ENCODE peak calls at places on chromosomes 3 and 15, in eight cellular contexts. P is GM23338, H is Panc1, I is endothelial cell of umbilical vein, A is vagina, O is H1, Q is upper lobe of left lung, D is transverse colon. E is an unnamed sample.

GRCh38 chr3:66593978-66594377 is 93.2 kb upstream of the LRIG1 start:
- DNase-seq in O (no peak), H (peak), D (no peak), P (no peak), Q (no peak), I (no peak), A (no peak), E (no peak)

GRCh38 chr15:60932051-60932915 is 296.8 kb downstream of the RORA start:
- DNase-seq in D (no peak), O (no peak), A (no peak), H (no peak), I (no peak), Q (no peak), P (peak), E (no peak)

GRCh38 chr15:37902126-37902525 is 32.3 kb upstream of the TMCO5A start:
- DNase-seq in D (no peak), H (no peak), Q (no peak), P (no peak), I (no peak), O (no peak), A (no peak), E (no peak)

GRCh38 chr3:104578558-104578957 is 788.2 kb upstream of the ALCAM start:
- DNase-seq in P (peak), A (no peak), Q (no peak), I (no peak), O (no peak), D (no peak), H (no peak), E (no peak)

GRCh38 chr3:120410541-120410940 is 40.3 kb downstream of the FSTL1 start:
- DNase-seq in H (no peak), D (no peak), I (peak), Q (no peak), O (no peak), P (no peak), A (no peak), E (no peak)

GRCh38 chr3:23867400-23867799 is 49.4 kb downstream of the NKIRAS1 start:
- DNase-seq in O (no peak), P (no peak), H (no peak), I (peak), A (no peak), D (no peak), Q (no peak), E (no peak)

GRCh38 chr3:60708191-60708975 is 542.9 kb downstream of the FHIT start:
- DNase-seq in A (no peak), D (no peak), Q (no peak), P (no peak), H (no peak), O (no peak), I (no peak), E (no peak)

GRCh38 chr3:38153986-38154608 is 11.2 kb upstream of the OXSR1 start:
- DNase-seq in H (no peak), A (peak), P (no peak), O (no peak), D (no peak), Q (no peak), I (no peak), E (no peak)

GRCh38 chr3:77602722-77603121 is 562.8 kb downstream of the ROBO2 start:
- DNase-seq in D (no peak), O (no peak), I (no peak), P (no peak), Q (no peak), A (no peak), H (no peak), E (no peak)

GRCh38 chr15:40098489-40099261 is 10.0 kb downstream of the BMF start:
- DNase-seq in P (peak), Q (peak), D (peak), A (peak), I (peak), O (no peak), H (peak), E (peak)

DNA sequence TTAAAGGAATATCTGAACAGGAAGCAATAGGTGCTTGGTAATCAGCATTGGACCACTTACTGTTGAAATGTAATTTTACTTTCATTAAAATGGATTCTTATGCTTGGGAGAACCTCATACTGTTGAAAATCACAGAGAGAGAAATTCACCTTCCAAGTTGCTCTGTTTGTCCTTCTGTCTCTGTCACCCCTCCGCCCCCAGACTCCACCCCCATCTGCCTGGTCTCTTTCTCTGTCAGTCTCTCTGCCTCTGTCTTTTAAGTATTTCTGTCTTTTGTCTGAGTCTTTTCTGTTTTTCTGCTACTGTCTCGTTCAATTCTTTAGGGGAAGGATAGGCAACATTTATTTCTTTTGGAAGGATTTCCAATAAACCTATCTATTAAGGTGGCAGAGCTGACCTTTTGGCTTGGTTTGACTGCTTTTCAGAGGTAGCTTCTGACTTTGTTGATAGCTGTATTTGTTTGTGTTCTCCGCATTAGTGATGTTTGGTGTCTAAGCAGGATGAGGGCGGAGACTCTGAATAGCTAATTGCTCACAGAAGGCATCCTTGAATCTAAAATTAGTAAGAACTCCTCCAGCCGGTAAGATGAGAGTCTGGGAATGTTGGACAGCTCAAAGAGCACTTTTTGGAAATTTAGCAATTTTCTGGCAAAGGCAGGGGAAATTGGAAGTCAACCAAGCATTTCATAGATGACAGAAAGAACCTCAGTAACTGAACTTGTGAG is 174.2 kb downstream of the KLHL25 start:
- DNase-seq in D (no peak), A (no peak), O (no peak), Q (no peak), I (peak), H (no peak), P (no peak), E (no peak)
- TF ChIP-seq POLR2AphosphoS5 in D (peak), A (peak), O (no peak), Q (no peak), I (no peak), H (no peak), P (no peak), E (peak)

GRCh38 chr3:129616291-129616690 is 9.8 kb upstream of the PLXND1 start:
- DNase-seq in Q (no peak), O (no peak), P (no peak), A (no peak), H (no peak), D (no peak), I (no peak), E (peak)

GRCh38 chr3:129615751-129616281 is 9.3 kb upstream of the PLXND1 start:
- DNase-seq in H (no peak), Q (no peak), P (no peak), O (no peak), D (no peak), A (no peak), I (no peak), E (peak)

GRCh38 chr3:129618186-129618820 is 11.8 kb upstream of the PLXND1 start:
- DNase-seq in I (no peak), O (no peak), P (no peak), Q (no peak), H (no peak), A (no peak), D (no peak), E (peak)

GRCh38 chr3:129617381-129618185 is 11.1 kb upstream of the PLXND1 start:
- DNase-seq in A (no peak), P (no peak), H (no peak), O (no peak), I (no peak), D (no peak), Q (no peak), E (peak)

DNA sequence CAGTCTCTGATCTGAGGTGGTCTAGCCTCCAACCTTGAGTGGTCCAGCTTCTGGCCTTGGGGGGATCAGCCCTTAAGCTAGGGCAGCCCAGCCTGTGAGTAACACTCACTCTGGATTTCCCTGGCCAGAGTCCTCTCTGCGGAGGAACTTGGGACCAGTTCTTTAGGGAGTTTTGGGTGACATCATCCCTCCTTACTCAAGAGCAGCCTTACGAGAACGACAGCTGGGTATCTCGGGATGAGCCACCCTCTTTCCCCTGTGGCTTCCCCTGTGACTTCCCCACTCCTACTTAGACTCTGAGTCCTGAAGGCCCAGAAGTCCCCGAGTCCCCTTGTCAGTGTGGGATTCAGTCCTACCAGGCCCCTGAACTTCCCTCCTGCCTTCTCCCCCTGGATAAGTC is 10.2 kb upstream of the PLXND1 start:
- DNase-seq in D (no peak), Q (no peak), H (no peak), O (no peak), I (no peak), A (no peak), P (no peak), E (peak)
- H3K27ac ChIP-seq in D (peak), Q (peak), H (no peak), O (no peak), I (no peak), A (peak), P (no peak), E (peak)

GRCh38 chr3:45186871-45187270 is 39.2 kb downstream of the TMEM158 start:
- DNase-seq in H (no peak), I (no peak), A (no peak), O (no peak), D (no peak), P (no peak), Q (no peak), E (peak)
- TF ChIP-seq POLR2AphosphoS5 in H (no peak), I (no peak), A (no peak), O (no peak), D (no peak), P (no peak), Q (no peak), E (no peak)

GRCh38 chr3:115469649-115470048 is 153.7 kb upstream of the GAP43 start:
- DNase-seq in Q (no peak), H (no peak), A (no peak), P (no peak), O (no peak), I (peak), D (no peak), E (no peak)

DNA sequence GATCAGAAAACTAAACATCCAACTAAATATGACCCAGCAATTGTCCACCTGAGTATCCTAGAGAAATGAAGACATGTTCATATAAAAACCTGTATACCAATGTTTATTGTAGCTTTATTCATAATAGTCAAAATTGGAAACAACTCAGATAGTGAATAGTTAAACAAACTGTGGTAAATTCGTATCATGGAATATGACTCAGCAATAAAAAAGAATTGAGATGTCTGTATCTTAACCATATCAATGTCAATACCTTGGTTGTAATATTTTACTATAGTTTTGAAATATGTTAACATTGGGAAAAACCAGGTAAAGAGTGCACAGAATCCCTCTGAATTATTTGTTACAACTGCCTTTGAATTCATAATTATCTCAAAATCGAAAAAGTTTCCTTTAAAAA is 159.3 kb upstream of the GAP43 start:
- DNase-seq in A (no peak), O (no peak), I (no peak), P (no peak), D (no peak), Q (no peak), H (no peak), E (no peak)
- H3K27ac ChIP-seq in A (no peak), O (no peak), I (no peak), P (no peak), D (no peak), Q (no peak), H (no peak), E (no peak)

GRCh38 chr3:70543493-70543892 is 231.1 kb upstream of the MDFIC2 start:
- DNase-seq in P (no peak), Q (peak), D (no peak), A (no peak), I (no peak), H (no peak), O (no peak), E (no peak)

GRCh38 chr3:70539908-70540307 is 227.5 kb upstream of the MDFIC2 start:
- DNase-seq in H (no peak), A (no peak), D (no peak), O (no peak), P (no peak), I (no peak), Q (no peak), E (no peak)
- TF ChIP-seq POLR2AphosphoS5 in H (no peak), A (no peak), D (no peak), O (no peak), P (no peak), I (no peak), Q (no peak), E (no peak)

GRCh38 chr3:132568427-132568826 is 28.6 kb upstream of the ACKR4 start:
- DNase-seq in D (no peak), P (no peak), A (no peak), Q (no peak), O (no peak), H (no peak), I (no peak), E (no peak)

GRCh38 chr3:132569153-132569552 is 27.9 kb upstream of the ACKR4 start:
- DNase-seq in H (no peak), D (no peak), A (no peak), O (no peak), I (no peak), Q (no peak), P (no peak), E (no peak)

GRCh38 chr3:132561003-132561402 is 36.1 kb upstream of the ACKR4 start:
- DNase-seq in H (no peak), I (no peak), Q (no peak), D (no peak), O (no peak), A (no peak), P (no peak), E (no peak)

GRCh38 chr3:132563409-132564074 is 33.5 kb upstream of the ACKR4 start:
- DNase-seq in Q (no peak), O (no peak), I (no peak), H (no peak), D (no peak), P (no peak), A (no peak), E (no peak)
- H3K27ac ChIP-seq in Q (no peak), O (no peak), I (no peak), H (no peak), D (no peak), P (no peak), A (no peak), E (no peak)

DNA sequence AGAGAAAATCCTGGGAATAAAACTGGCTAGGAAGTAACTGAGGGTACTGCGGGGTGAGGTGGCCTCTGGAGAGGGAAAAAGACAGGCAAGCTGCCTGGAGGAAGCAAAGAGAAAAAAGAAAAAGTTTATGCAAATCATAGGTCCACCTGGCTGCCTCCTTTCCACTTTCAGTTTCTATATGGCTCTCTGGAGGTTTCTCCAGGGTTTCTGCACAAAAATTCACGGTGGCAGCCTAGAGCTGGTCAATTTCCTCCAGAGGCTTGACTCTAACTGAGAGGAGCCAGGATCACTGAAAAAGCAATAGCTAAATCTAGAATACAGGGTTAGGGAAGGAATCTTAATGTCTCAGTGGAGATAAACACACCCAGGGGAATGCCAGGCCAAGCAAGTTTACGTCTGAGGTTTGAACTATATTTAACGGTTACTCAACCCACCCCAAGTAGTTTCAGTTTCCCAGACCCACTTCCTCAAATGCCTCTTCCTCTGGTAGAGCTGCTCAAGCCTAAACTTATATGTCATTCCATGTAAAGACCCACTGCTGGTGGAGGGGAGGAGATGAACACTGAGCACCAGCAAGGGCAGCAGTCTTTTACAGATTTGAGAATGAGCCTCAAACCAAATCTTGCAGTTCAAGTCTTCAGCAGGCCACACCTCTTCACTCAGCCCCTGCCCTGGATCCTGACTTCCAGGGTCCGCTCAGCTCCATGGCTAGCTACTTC is 5.7 kb downstream of the LYSMD2 start:
- DNase-seq in D (peak), I (no peak), H (no peak), P (peak), O (no peak), Q (no peak), A (no peak), E (no peak)
- TF ChIP-seq POLR2AphosphoS5 in D (no peak), I (no peak), H (no peak), P (no peak), O (no peak), Q (no peak), A (no peak), E (peak)

GRCh38 chr15:74655424-74655823 is 39.8 kb downstream of the CLK3 start:
- DNase-seq in I (peak), O (no peak), P (no peak), A (no peak), Q (no peak), D (no peak), H (no peak), E (no peak)
- H3K27ac ChIP-seq in I (no peak), O (no peak), P (no peak), A (no peak), Q (peak), D (peak), H (no peak), E (no peak)

DNA sequence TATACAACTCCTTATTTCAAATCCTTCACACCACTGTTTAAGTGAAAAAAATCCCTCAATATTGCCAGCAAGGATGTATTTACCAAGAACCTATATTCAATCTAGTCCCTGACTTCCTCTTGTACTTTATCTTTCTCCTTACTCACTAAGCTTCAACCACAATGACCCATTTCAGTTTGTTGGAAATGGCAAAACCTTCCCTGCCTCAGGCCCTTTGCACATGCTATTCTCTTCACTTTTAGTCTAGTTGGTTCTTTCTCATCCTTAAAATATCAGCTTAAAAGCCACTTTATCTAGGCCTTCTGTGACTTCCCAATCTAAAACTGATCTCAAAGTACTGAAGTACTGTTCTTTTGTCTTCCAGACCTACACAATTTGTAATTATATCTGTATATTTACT is 81.3 kb upstream of the ACTC1 start:
- DNase-seq in H (no peak), O (no peak), D (no peak), Q (no peak), I (no peak), P (no peak), A (no peak), E (no peak)
- TF ChIP-seq POLR2AphosphoS5 in H (no peak), O (no peak), D (no peak), Q (no peak), I (no peak), P (no peak), A (no peak), E (no peak)

E was measured in sigmoid colon.